ENCODE peak calls at places on chromosome 22, in seven cellular contexts. Q is MM.1S, E is fibroblast of the aortic adventitia, O is body of pancreas, B is stomach, S is brain microvascular endothelial cell, J is IMR-90. C is an unnamed sample.
A peak's percentile ranks its signal among the peaks of the same experiment; 100 is the strongest.

GRCh38 chr22:43592470-43592869 is 180.7 kb downstream of the MPPED1 start:
- DNase-seq in Q (no peak), E (peak; percentile 0), O (no peak), B (no peak), S (no peak), J (peak; percentile 2), C (no peak)

GRCh38 chr22:29202231-29203192 is 3.2 kb upstream of the EMID1 start:
- DNase-seq in Q (peak; percentile 99), E (no peak), O (no peak), B (peak; percentile 43), S (peak; percentile 45), J (peak; percentile 55), C (no peak)

GRCh38 chr22:29877620-29878019 is 5.4 kb upstream of the MTMR3 start:
- DNase-seq in Q (no peak), E (peak; percentile 65), O (no peak), B (no peak), S (peak; percentile 73), J (peak; percentile 31), C (peak; percentile 65)

GRCh38 chr22:40498454-40499186 is 128.2 kb downstream of the SGSM3 start:
- DNase-seq in Q (no peak), E (peak; percentile 83), O (no peak), B (no peak), S (peak; percentile 94), J (peak; percentile 97), C (peak; percentile 83)

GRCh38 chr22:22870577-22871398 is 16.8 kb upstream of the IGLL5 start:
- DNase-seq in Q (peak; percentile 10), E (no peak), O (no peak), B (no peak), S (no peak), J (no peak), C (no peak)

GRCh38 chr22:21791635-21792625 is 56.3 kb upstream of the YPEL1 start:
- DNase-seq in Q (no peak), E (peak; percentile 40), O (no peak), B (no peak), S (peak; percentile 10), J (peak; percentile 62), C (no peak)

GRCh38 chr22:42001127-42001526 is 2.5 kb downstream of the WBP2NL start:
- DNase-seq in Q (no peak), E (no peak), O (no peak), B (no peak), S (no peak), J (peak; percentile 56), C (no peak)

GRCh38 chr22:23077627-23078461 is 7.5 kb downstream of the GNAZ start:
- DNase-seq in Q (no peak), E (no peak), O (no peak), B (peak; percentile 66), S (no peak), J (no peak), C (no peak)

GRCh38 chr22:50730013-50730891 is 7.8 kb upstream of the ACR start:
- DNase-seq in Q (no peak), E (no peak), O (peak; percentile 7), B (no peak), S (no peak), J (no peak), C (no peak)

GRCh38 chr22:21816787-21817496 is 50.5 kb downstream of the MAPK1 start:
- DNase-seq in Q (no peak), E (peak; percentile 91), O (no peak), B (no peak), S (peak; percentile 80), J (peak; percentile 95), C (peak; percentile 91)

GRCh38 chr22:41565403-41566054 is 4.7 kb downstream of the CSDC2 start:
- DNase-seq in Q (no peak), E (peak; percentile 83), O (peak; percentile 51), B (no peak), S (peak; percentile 82), J (peak; percentile 89), C (peak; percentile 76)

GRCh38 chr22:47295226-47295901 is 532.9 kb downstream of the TBC1D22A start:
- DNase-seq in Q (peak; percentile 39), E (no peak), O (no peak), B (peak; percentile 17), S (no peak), J (no peak), C (no peak)

GRCh38 chr22:28375761-28376534 is 303.7 kb downstream of the TTC28 start:
- DNase-seq in Q (no peak), E (peak; percentile 82), O (no peak), B (no peak), S (no peak), J (peak; percentile 13), C (no peak)

GRCh38 chr22:27853404-27853803 is 51.8 kb upstream of the MN1 start:
- DNase-seq in Q (no peak), E (no peak), O (no peak), B (no peak), S (no peak), J (peak; percentile 68), C (peak; percentile 63)

GRCh38 chr22:48546653-48547424 is 1280.8 kb downstream of the BRD1 start:
- DNase-seq in Q (no peak), E (no peak), O (no peak), B (no peak), S (no peak), J (no peak), C (no peak)

DNA sequence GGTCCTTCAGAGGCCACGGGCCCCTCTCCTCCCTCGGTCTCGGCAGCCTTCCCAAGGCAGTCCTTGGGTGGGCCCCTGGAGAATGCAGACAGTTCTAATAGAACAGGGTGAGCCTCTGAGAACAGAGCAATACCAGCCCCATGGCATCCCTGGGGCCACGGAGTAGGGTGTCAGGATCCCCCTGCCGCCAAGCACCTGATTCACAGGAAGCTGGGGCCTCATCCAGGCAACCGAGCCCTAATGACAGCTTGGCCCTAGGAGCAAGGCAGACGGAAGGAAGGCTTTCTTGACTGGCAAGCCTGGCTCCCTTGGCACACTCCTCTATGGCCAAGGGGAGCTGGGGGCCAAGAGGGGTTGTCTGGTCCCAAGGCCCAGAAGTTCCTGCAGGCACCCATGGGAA is 15.2 kb downstream of the TXN2 start:
- DNase-seq in Q (no peak), E (no peak), O (no peak), B (no peak), S (no peak), J (no peak), C (no peak)
- H3K4me3 ChIP-seq in Q (no peak overlapping the region), E (no peak overlapping the region), O (no peak overlapping the region), B (no peak overlapping the region), S (no peak overlapping the region), J (no peak overlapping the region), C (no peak overlapping the region)

GRCh38 chr22:49701380-49702067 is 126.1 kb downstream of the BRD1 start:
- DNase-seq in Q (no peak), E (no peak), O (no peak), B (no peak), S (no peak), J (no peak), C (no peak)
- TF ChIP-seq CTCF in Q (peak; percentile 59), E (peak; percentile 33), O (peak; percentile 20), B (no peak), S (peak; percentile 46), J (no peak), C (peak; percentile 28)

GRCh38 chr22:36826262-36826661 is 9.4 kb upstream of the PVALB start:
- DNase-seq in Q (no peak), E (no peak), O (no peak), B (no peak), S (no peak), J (no peak), C (no peak)

GRCh38 chr22:36829370-36830002 is 12.7 kb upstream of the PVALB start:
- DNase-seq in Q (no peak), E (no peak), O (no peak), B (no peak), S (no peak), J (no peak), C (no peak)

GRCh38 chr22:36833073-36833472 is 16.2 kb upstream of the PVALB start:
- DNase-seq in Q (no peak), E (no peak), O (no peak), B (no peak), S (no peak), J (no peak), C (no peak)

GRCh38 chr22:36828815-36829214 is 12.0 kb upstream of the PVALB start:
- DNase-seq in Q (no peak), E (no peak), O (no peak), B (no peak), S (no peak), J (no peak), C (no peak)

DNA sequence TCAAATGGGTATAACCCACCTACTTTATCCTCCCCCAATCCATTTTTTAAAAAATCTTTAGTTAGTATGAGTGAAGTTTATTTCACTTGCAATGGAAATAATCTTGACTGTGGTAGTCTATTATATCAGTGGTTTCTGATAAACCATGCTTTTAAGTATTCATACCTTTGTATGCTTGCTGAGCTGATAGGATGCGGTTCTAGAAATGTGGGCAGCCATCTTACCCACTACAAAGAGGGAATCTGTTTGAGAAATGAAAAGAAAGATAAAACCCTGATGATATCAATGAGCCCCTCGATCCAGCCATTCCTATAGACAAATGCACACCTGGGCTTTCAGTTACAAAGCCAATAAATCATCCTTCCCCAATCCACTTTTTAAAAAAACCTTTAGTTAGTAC is 13.8 kb upstream of the PVALB start:
- DNase-seq in Q (no peak), E (no peak), O (no peak), B (no peak), S (no peak), J (no peak), C (no peak)
- H3K4me3 ChIP-seq in Q (no peak overlapping the region), E (no peak overlapping the region), O (no peak overlapping the region), B (no peak overlapping the region), S (no peak overlapping the region), J (no peak overlapping the region), C (no peak overlapping the region)

GRCh38 chr22:45159652-45160462 is 3.9 kb upstream of the NUP50 start:
- DNase-seq in Q (no peak), E (peak; percentile 55), O (peak; percentile 49), B (peak; percentile 74), S (no peak), J (peak; percentile 38), C (peak; percentile 30)
- TF ChIP-seq CTCF in Q (no peak), E (peak; percentile 30), O (no peak), B (peak; percentile 33), S (peak; percentile 13), J (peak; percentile 6), C (no peak)

GRCh38 chr22:26485013-26485412 is 1.3 kb downstream of the SRRD start:
- DNase-seq in Q (no peak), E (no peak), O (no peak), B (no peak), S (no peak), J (no peak), C (no peak)
- H3K4me3 ChIP-seq in Q (peak overlapping the region; percentile 86), E (peak overlapping the region; percentile 3), O (no peak overlapping the region), B (peak overlapping the region; percentile 85), S (no peak overlapping the region), J (no peak overlapping the region), C (no peak overlapping the region)

GRCh38 chr22:38124236-38124974 is 13.9 kb upstream of the BAIAP2L2 start:
- DNase-seq in Q (no peak), E (no peak), O (no peak), B (no peak), S (no peak), J (no peak), C (no peak)
- TF ChIP-seq CTCF in Q (no peak), E (no peak), O (no peak), B (no peak), S (peak; percentile 14), J (no peak), C (no peak)

DNA sequence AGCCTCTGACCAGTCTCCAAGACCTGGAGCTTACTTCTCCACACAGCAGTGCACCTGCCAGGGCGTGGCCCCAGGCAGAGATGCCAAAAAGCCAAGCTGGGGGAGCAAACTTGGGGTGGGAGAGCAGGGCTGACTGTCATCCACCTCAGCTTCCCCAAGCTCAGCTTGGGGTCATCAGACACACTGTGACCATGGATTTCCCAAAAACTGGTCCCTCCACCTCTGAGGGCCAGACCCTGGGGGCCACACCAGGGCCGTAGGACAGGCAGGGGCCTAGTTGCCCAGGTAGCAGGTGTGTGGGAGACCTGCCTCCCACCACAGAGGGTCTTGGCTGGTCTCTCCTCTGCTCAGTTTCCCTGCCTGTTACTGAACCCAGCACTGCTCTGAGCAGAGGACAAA is 30.6 kb downstream of the ARVCF start:
- DNase-seq in Q (no peak), E (no peak), O (no peak), B (no peak), S (no peak), J (no peak), C (no peak)
- H3K4me3 ChIP-seq in Q (no peak overlapping the region), E (peak overlapping the region; percentile 80), O (no peak overlapping the region), B (peak overlapping the region; percentile 61), S (peak overlapping the region; percentile 58), J (peak overlapping the region; percentile 96), C (peak overlapping the region; percentile 72)